ENCODE peak calls at places on chromosomes 12 and 14, in ten cellular contexts. F, E, Z, Y, I, R, W, L, O and P are unnamed samples.

GRCh38 chr12:55636116-55636655 is 506 bp upstream of the OR10P1 start:
- DNase-seq in Z (no peak), L (no peak), E (no peak), O (no peak), I (no peak), R (no peak), F (no peak), W (no peak), Y (no peak), P (no peak)

GRCh38 chr14:85437143-85437542 is 92.8 kb upstream of the FLRT2 start:
- DNase-seq in L (no peak), O (no peak), I (peak; percentile 31), Y (no peak), E (no peak), R (peak; percentile 76), Z (no peak), F (no peak), W (peak; percentile 34), P (no peak)

GRCh38 chr12:131041968-131042847 is 88.5 kb downstream of the ADGRD1 start:
- DNase-seq in Y (no peak), W (no peak), R (no peak), O (no peak), E (no peak), I (no peak), Z (no peak), F (no peak), L (no peak), P (no peak)

GRCh38 chr12:124940393-124941169 is 26.1 kb upstream of the UBC start:
- DNase-seq in W (peak; percentile 85), R (peak; percentile 88), F (peak; percentile 94), E (peak; percentile 88), Z (no peak), L (peak; percentile 87), I (peak; percentile 95), Y (peak; percentile 67), O (peak; percentile 74), P (peak; percentile 87)

GRCh38 chr12:12278899-12279298 is 12.1 kb upstream of the LRP6 start:
- DNase-seq in E (no peak), R (no peak), Y (no peak), I (peak; percentile 35), O (no peak), L (no peak), F (no peak), W (peak; percentile 29), Z (no peak), P (no peak)

GRCh38 chr12:122840580-122841513 is 5.6 kb downstream of the HIP1R start:
- DNase-seq in Z (no peak), R (peak; percentile 20), O (no peak), L (no peak), Y (no peak), F (no peak), W (no peak), E (no peak), I (no peak), P (no peak)

GRCh38 chr12:31557707-31558106 is 33.2 kb downstream of the DENND5B start:
- DNase-seq in W (no peak), E (no peak), F (no peak), Y (no peak), L (no peak), R (no peak), O (no peak), I (no peak), Z (no peak), P (no peak)

GRCh38 chr12:114812858-114813761 is 129.1 kb upstream of the TBX3 start:
- DNase-seq in W (no peak), Y (peak; percentile 25), Z (no peak), L (no peak), F (peak; percentile 6), E (no peak), O (no peak), I (no peak), R (no peak), P (peak; percentile 5)

GRCh38 chr14:35557221-35557747 is 23.3 kb downstream of the INSM2 start:
- DNase-seq in F (no peak), W (no peak), I (no peak), E (no peak), Y (no peak), R (no peak), O (no peak), Z (no peak), L (no peak), P (no peak)

GRCh38 chr14:90519262-90519920 is 122.6 kb downstream of the CALM1 start:
- DNase-seq in O (no peak), L (no peak), E (no peak), R (no peak), F (no peak), W (no peak), Y (no peak), Z (no peak), I (no peak), P (no peak)

GRCh38 chr14:76862546-76863282 is 36.5 kb downstream of the LRRC74A start:
- DNase-seq in I (no peak), R (no peak), Z (no peak), L (no peak), W (no peak), Y (no peak), O (no peak), F (peak; percentile 72), E (no peak), P (no peak)